ENCODE peak calls at places on chromosomes 6 and 20, in five cellular contexts. S is left ventricle myocardium inferior; K is HCT116; D is KBM-7; Q is naive thymus-derived CD8-positive, alpha-beta T cell. V is an unnamed sample.
A peak's percentile ranks its signal among the peaks of the same experiment; 100 is the strongest.

GRCh38 chr6:379367-380181 is 12.0 kb upstream of the IRF4 start:
- DNase-seq in S (no peak), K (no peak), D (peak; percentile 51), Q (no peak), V (no peak)

GRCh38 chr6:52511572-52512151 is 65.2 kb downstream of the TRAM2 start:
- DNase-seq in S (no peak), K (no peak), D (no peak), Q (no peak), V (no peak)

GRCh38 chr20:64129146-64129782 is 21.9 kb upstream of the NPBWR2 start:
- DNase-seq in S (no peak), K (no peak), D (no peak), Q (no peak), V (no peak)

GRCh38 chr20:35286077-35286898 is 1.7 kb upstream of the EIF6 start:
- DNase-seq in S (no peak), K (no peak), D (no peak), Q (no peak), V (no peak)

GRCh38 chr6:112100561-112100960 is 13.2 kb downstream of the FAM229B start:
- DNase-seq in S (no peak), K (no peak), D (no peak), Q (no peak), V (no peak)

GRCh38 chr6:45457141-45457540 is 79.4 kb upstream of the SUPT3H start:
- DNase-seq in S (no peak), K (no peak), D (no peak), Q (no peak), V (no peak)

GRCh38 chr6:95804847-95805541 is 210.8 kb upstream of the FUT9 start:
- DNase-seq in S (no peak), K (no peak), D (no peak), Q (no peak), V (no peak)

GRCh38 chr20:49851234-49851755 is 38.7 kb downstream of the SLC9A8 start:
- DNase-seq in S (no peak), K (no peak), D (no peak), Q (no peak), V (peak; percentile 77)

GRCh38 chr20:47149939-47150338 is 206.6 kb downstream of the ZMYND8 start:
- DNase-seq in S (no peak), K (no peak), D (no peak), Q (no peak), V (no peak)

GRCh38 chr6:117908246-117909107 is 1.4 kb downstream of the SLC35F1 start:
- DNase-seq in S (no peak), K (no peak), D (no peak), Q (no peak), V (no peak)

GRCh38 chr6:42406296-42407280 is 45.1 kb downstream of the TRERF1 start:
- DNase-seq in S (no peak), K (no peak), D (no peak), Q (no peak), V (no peak)

GRCh38 chr6:127459231-127459641 is at the start of gene KIAA0408:
- DNase-seq in S (peak; percentile 47), K (no peak), D (no peak), Q (no peak), V (peak; percentile 9)

GRCh38 chr6:131574133-131574532 is 1.1 kb downstream of the ARG1 start:
- DNase-seq in S (no peak), K (no peak), D (no peak), Q (no peak), V (no peak)

GRCh38 chr6:63640062-63640461 is 4.5 kb downstream of the PHF3 start:
- DNase-seq in S (no peak), K (no peak), D (no peak), Q (no peak), V (no peak)

GRCh38 chr6:105607624-105608392 is 204.9 kb upstream of the PREP start:
- DNase-seq in S (no peak), K (no peak), D (no peak), Q (no peak), V (no peak)

GRCh38 chr6:55869731-55870130 is 5.7 kb downstream of the BMP5 start:
- DNase-seq in S (no peak), K (no peak), D (no peak), Q (no peak), V (no peak)

GRCh38 chr6:26576407-26576843 is 20.3 kb upstream of the ABT1 start:
- DNase-seq in S (no peak), K (no peak), D (no peak), Q (no peak), V (no peak)

GRCh38 chr20:37384683-37385174 is 38.8 kb downstream of the SRC start:
- DNase-seq in S (peak; percentile 66), K (no peak), D (peak; percentile 68), Q (peak; percentile 79), V (peak; percentile 62)

GRCh38 chr6:17490724-17491123 is 97.3 kb downstream of the CAP2 start:
- DNase-seq in S (no peak), K (no peak), D (no peak), Q (no peak), V (no peak)

GRCh38 chr20:1509237-1509636 is 18.0 kb upstream of the SIRPB2 start:
- DNase-seq in S (no peak), K (peak; percentile 16), D (peak; percentile 55), Q (peak; percentile 45), V (peak; percentile 54)

GRCh38 chr6:27889628-27890315 is 22.4 kb downstream of the OR2B2 start:
- DNase-seq in S (no peak), K (peak; percentile 16), D (no peak), Q (no peak), V (no peak)

GRCh38 chr6:89954721-89955148 is 60.5 kb downstream of the GJA10 start:
- DNase-seq in S (no peak), K (no peak), D (no peak), Q (no peak), V (no peak)

GRCh38 chr6:137697267-137697938 is 169.7 kb upstream of the TNFAIP3 start:
- DNase-seq in S (no peak), K (no peak), D (no peak), Q (no peak), V (no peak)

GRCh38 chr6:36118550-36119107 is 11.7 kb upstream of the MAPK13 start:
- DNase-seq in S (no peak), K (no peak), D (peak; percentile 15), Q (peak; percentile 68), V (no peak)

GRCh38 chr20:12984863-12985262 is 23.9 kb upstream of the SPTLC3 start:
- DNase-seq in S (no peak), K (no peak), D (no peak), Q (no peak), V (no peak)

GRCh38 chr20:24980321-24981053 is 12.1 kb downstream of the APMAP start:
- DNase-seq in S (no peak), K (no peak), D (no peak), Q (peak; percentile 5), V (no peak)

V was measured in midbrain.